ENCODE peak calls at places on chromosomes 12 and 14, in ten cellular contexts. H is heart right ventricle; K is stimulated activated CD4-positive, alpha-beta T cell treated with anti-CD3 and anti-CD28 coated beads, Interleukin-15, amount 100 ng/mL, for 1 hour; P is smooth muscle cell of the brain vasculature; A is HFF-Myc; X is effector memory CD8-positive, alpha-beta T cell; Z is astrocyte of the hippocampus; V is T-helper 2 cell; E is activated effector memory CD4-positive, alpha-beta T cell treated with Interleukin-2 at 50 U/mL for 16 hours; S is NCI-H2081. U is an unnamed sample.

GRCh38 chr12:67498981-67499380 is 149.6 kb upstream of the DYRK2 start:
- DNase-seq in H (no peak), K (no peak), P (no peak), A (no peak), X (no peak), Z (no peak), V (no peak), E (no peak), S (no peak), U (no peak)

GRCh38 chr12:121917950-121918678 is at the start of gene CFAP251:
- DNase-seq in H (peak), K (peak), P (no peak), A (peak), X (peak), Z (peak), V (peak), E (peak), S (peak), U (peak)

GRCh38 chr14:57486767-57487379 is 6.8 kb downstream of the CCDC198 start:
- DNase-seq in H (no peak), K (no peak), P (no peak), A (peak), X (no peak), Z (peak), V (no peak), E (no peak), S (peak), U (peak)

GRCh38 chr14:101980700-101981099 is 16.3 kb downstream of the DYNC1H1 start:
- DNase-seq in H (no peak), K (no peak), P (peak), A (peak), X (no peak), Z (peak), V (no peak), E (no peak), S (no peak), U (no peak)

GRCh38 chr12:57389033-57389432 is 41.8 kb downstream of the R3HDM2 start:
- DNase-seq in H (no peak), K (no peak), P (peak), A (peak), X (no peak), Z (peak), V (no peak), E (no peak), S (no peak), U (no peak)

GRCh38 chr12:122087431-122088180 is 9.1 kb downstream of the MLXIP start:
- DNase-seq in H (no peak), K (no peak), P (no peak), A (no peak), X (no peak), Z (no peak), V (no peak), E (no peak), S (no peak), U (no peak)

GRCh38 chr14:54839681-54840080 is 62.9 kb downstream of the GCH1 start:
- DNase-seq in H (no peak), K (no peak), P (no peak), A (no peak), X (no peak), Z (peak), V (no peak), E (no peak), S (no peak), U (no peak)

GRCh38 chr12:49965836-49966235 is 4.2 kb downstream of the AQP5 start:
- DNase-seq in H (no peak), K (no peak), P (no peak), A (no peak), X (no peak), Z (no peak), V (no peak), E (no peak), S (no peak), U (no peak)

GRCh38 chr12:21428241-21428640 is 9.2 kb upstream of the PYROXD1 start:
- DNase-seq in H (no peak), K (no peak), P (peak), A (no peak), X (no peak), Z (peak), V (no peak), E (no peak), S (no peak), U (no peak)

GRCh38 chr14:61524211-61524806 is 171.0 kb upstream of the HIF1A start:
- DNase-seq in H (no peak), K (no peak), P (no peak), A (no peak), X (no peak), Z (peak), V (no peak), E (no peak), S (no peak), U (peak)

GRCh38 chr12:123761841-123762714 is at the start of gene DNAH10:
- DNase-seq in H (no peak), K (no peak), P (no peak), A (no peak), X (no peak), Z (peak), V (no peak), E (no peak), S (no peak), U (peak)

GRCh38 chr14:27389402-27389801 is 791.6 kb upstream of the NOVA1 start:
- DNase-seq in H (no peak), K (no peak), P (no peak), A (no peak), X (no peak), Z (no peak), V (no peak), E (no peak), S (no peak), U (no peak)

GRCh38 chr14:80930836-80931389 is 10.6 kb downstream of the CEP128 start:
- DNase-seq in H (no peak), K (no peak), P (no peak), A (peak), X (peak), Z (peak), V (no peak), E (peak), S (no peak), U (no peak)

GRCh38 chr12:50117057-50117622 is 5.1 kb downstream of the COX14 start:
- DNase-seq in H (no peak), K (no peak), P (no peak), A (no peak), X (no peak), Z (no peak), V (no peak), E (no peak), S (no peak), U (no peak)

GRCh38 chr12:119840617-119841016 is 36.5 kb downstream of the CIT start:
- DNase-seq in H (no peak), K (no peak), P (no peak), A (no peak), X (no peak), Z (peak), V (no peak), E (no peak), S (no peak), U (no peak)

GRCh38 chr14:105053996-105054395 is 11.2 kb downstream of the GPR132 start:
- DNase-seq in H (no peak), K (no peak), P (no peak), A (no peak), X (no peak), Z (no peak), V (no peak), E (no peak), S (no peak), U (no peak)

GRCh38 chr14:74326369-74327152 is 21.7 kb upstream of the VRTN start:
- DNase-seq in H (no peak), K (no peak), P (no peak), A (no peak), X (no peak), Z (peak), V (no peak), E (no peak), S (peak), U (peak)

GRCh38 chr14:77272261-77272660 is 1.3 kb upstream of the NGB start:
- DNase-seq in H (no peak), K (no peak), P (no peak), A (no peak), X (no peak), Z (no peak), V (no peak), E (no peak), S (no peak), U (no peak)

GRCh38 chr12:131671871-131672270 is 39.0 kb upstream of the SFSWAP start:
- DNase-seq in H (no peak), K (no peak), P (no peak), A (no peak), X (no peak), Z (no peak), V (no peak), E (no peak), S (no peak), U (no peak)

GRCh38 chr14:20772650-20773049 is 4.4 kb downstream of the EDDM3B start:
- DNase-seq in H (no peak), K (no peak), P (no peak), A (no peak), X (no peak), Z (no peak), V (no peak), E (no peak), S (no peak), U (no peak)

GRCh38 chr14:95462491-95462890 is 54.0 kb downstream of the SYNE3 start:
- DNase-seq in H (no peak), K (no peak), P (no peak), A (no peak), X (no peak), Z (no peak), V (no peak), E (no peak), S (no peak), U (no peak)

GRCh38 chr12:108914031-108914630 is 34.2 kb downstream of the DAO start:
- DNase-seq in H (no peak), K (no peak), P (no peak), A (no peak), X (no peak), Z (peak), V (no peak), E (no peak), S (no peak), U (no peak)

GRCh38 chr12:82149045-82149444 is 209.1 kb downstream of the CCDC59 start:
- DNase-seq in H (no peak), K (no peak), P (no peak), A (no peak), X (no peak), Z (peak), V (no peak), E (no peak), S (no peak), U (no peak)

U was measured in NCI-H1105.